ENCODE peak calls at places on chromosomes 11 and 22, in ten cellular contexts. T is K562; R is cardiac muscle cell; I is upper lobe of left lung; S is right lobe of liver; P is heart right ventricle; K is AG04450; E is CD4-positive, alpha-beta memory T cell; U is fibroblast of lung; M is MM.1S. F is an unnamed sample.

GRCh38 chr22:48781391-48781790 is 1046.3 kb downstream of the BRD1 start:
- DNase-seq in T (no peak), R (no peak), I (peak; percentile 8), S (no peak), P (no peak), K (no peak), E (no peak), U (no peak), M (no peak), F (no peak)

GRCh38 chr11:118635237-118635591 is 27.8 kb downstream of the PHLDB1 start:
- DNase-seq in T (peak; percentile 18), R (no peak), I (peak; percentile 56), S (no peak), P (no peak), K (no peak), E (no peak), U (no peak), M (no peak), F (no peak)

GRCh38 chr11:62217191-62217748 is 8.8 kb downstream of the SCGB2A1 start:
- DNase-seq in T (peak; percentile 40), R (peak; percentile 29), I (no peak), S (no peak), P (no peak), K (no peak), E (no peak), U (no peak), M (peak; percentile 27), F (no peak)

GRCh38 chr11:65391007-65391406 is 4.6 kb downstream of the FRMD8 start:
- DNase-seq in T (no peak), R (peak; percentile 46), I (no peak), S (peak; percentile 54), P (peak; percentile 53), K (no peak), E (no peak), U (peak; percentile 35), M (no peak), F (no peak)

GRCh38 chr22:46737976-46738641 is at the start of gene CERK:
- DNase-seq in T (peak; percentile 59), R (peak; percentile 82), I (peak; percentile 81), S (peak; percentile 78), P (peak; percentile 91), K (no peak), E (peak; percentile 75), U (peak; percentile 71), M (peak; percentile 75), F (peak; percentile 67)

GRCh38 chr22:20437253-20438065 is at the start of gene SCARF2:
- DNase-seq in T (no peak), R (peak; percentile 82), I (no peak), S (no peak), P (peak; percentile 72), K (no peak), E (no peak), U (peak; percentile 73), M (no peak), F (no peak)

GRCh38 chr11:70569173-70569890 is 171.0 kb downstream of the CTTN start:
- DNase-seq in T (no peak), R (no peak), I (no peak), S (no peak), P (no peak), K (no peak), E (no peak), U (no peak), M (no peak), F (no peak)

GRCh38 chr11:61679893-61680621 is at the start of gene DAGLA:
- DNase-seq in T (peak; percentile 79), R (peak; percentile 72), I (peak; percentile 60), S (peak; percentile 67), P (peak; percentile 82), K (no peak), E (peak; percentile 82), U (peak; percentile 42), M (peak; percentile 41), F (peak; percentile 81)

GRCh38 chr11:58628446-58628845 is 6.0 kb downstream of the CNTF start:
- DNase-seq in T (no peak), R (peak; percentile 24), I (no peak), S (no peak), P (peak; percentile 33), K (no peak), E (no peak), U (peak; percentile 69), M (no peak), F (no peak)

DNA sequence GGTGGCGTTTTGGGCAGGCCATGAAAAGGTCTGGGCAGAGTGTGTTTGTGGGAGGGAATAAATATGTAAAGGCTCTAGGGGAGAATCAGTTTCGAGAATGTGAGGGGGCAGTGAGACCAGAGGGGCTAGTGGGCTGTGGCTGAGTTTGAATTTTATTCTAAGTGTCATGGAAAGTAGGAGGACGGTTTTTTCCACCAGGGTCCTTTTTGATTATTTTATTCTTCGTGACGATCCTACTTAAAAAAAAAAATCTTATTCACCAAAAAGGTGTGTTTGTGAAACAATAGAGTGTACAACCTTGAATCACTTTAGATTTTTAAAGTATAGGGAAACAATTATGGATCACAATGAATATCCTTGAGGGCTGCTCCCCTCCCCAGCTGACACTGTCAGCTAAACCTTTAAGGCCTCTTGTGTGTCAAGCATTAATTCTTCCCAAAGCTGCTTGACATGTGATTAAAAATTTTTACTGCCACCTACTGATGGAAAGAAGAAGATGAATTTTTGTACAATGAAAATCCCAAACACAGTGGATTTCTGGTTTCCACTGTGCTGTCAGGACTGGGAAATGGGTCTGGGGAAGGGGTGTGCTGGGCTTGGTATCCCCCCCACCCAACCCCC is 107.5 kb upstream of the OR4B1 start:
- DNase-seq in T (peak; percentile 54), R (peak; percentile 71), I (no peak), S (peak; percentile 23), P (no peak), K (no peak), E (peak; percentile 33), U (peak; percentile 65), M (peak; percentile 63), F (peak; percentile 31)
- H3K27ac ChIP-seq in T (no peak overlapping the region), R (no peak overlapping the region), I (peak overlapping the region; percentile 55), S (peak overlapping the region; percentile 39), P (no peak overlapping the region), K (no peak overlapping the region), E (peak overlapping the region; percentile 64), U (peak overlapping the region; percentile 31), M (peak overlapping the region; percentile 82), F (peak overlapping the region; percentile 33)

GRCh38 chr11:6630632-6631291 is 11.5 kb upstream of the TPP1 start:
- DNase-seq in T (no peak), R (no peak), I (peak; percentile 19), S (no peak), P (no peak), K (no peak), E (no peak), U (no peak), M (no peak), F (no peak)

GRCh38 chr11:6627762-6628241 is 8.6 kb upstream of the TPP1 start:
- DNase-seq in T (no peak), R (no peak), I (no peak), S (no peak), P (no peak), K (no peak), E (no peak), U (no peak), M (peak; percentile 57), F (no peak)

GRCh38 chr11:6628526-6628925 is 9.3 kb upstream of the TPP1 start:
- DNase-seq in T (no peak), R (no peak), I (no peak), S (no peak), P (no peak), K (no peak), E (no peak), U (no peak), M (no peak), F (no peak)

GRCh38 chr11:6629892-6630631 is 10.8 kb upstream of the TPP1 start:
- DNase-seq in T (no peak), R (no peak), I (no peak), S (no peak), P (no peak), K (no peak), E (no peak), U (no peak), M (no peak), F (no peak)

GRCh38 chr11:6629573-6629891 is 10.3 kb upstream of the TPP1 start:
- DNase-seq in T (no peak), R (no peak), I (no peak), S (no peak), P (no peak), K (no peak), E (no peak), U (no peak), M (no peak), F (no peak)
- H3K4me3 ChIP-seq in T (no peak overlapping the region), R (no peak overlapping the region), I (no peak overlapping the region), S (no peak overlapping the region), P (no peak overlapping the region), K (no peak overlapping the region), E (no peak overlapping the region), U (no peak overlapping the region), M (no peak overlapping the region), F (no peak overlapping the region)

GRCh38 chr11:77665240-77665965 is 27.8 kb upstream of the CLNS1A start:
- DNase-seq in T (no peak), R (no peak), I (no peak), S (no peak), P (no peak), K (no peak), E (no peak), U (no peak), M (no peak), F (no peak)

GRCh38 chr11:77661670-77662069 is 24.1 kb upstream of the CLNS1A start:
- DNase-seq in T (no peak), R (no peak), I (no peak), S (no peak), P (no peak), K (no peak), E (no peak), U (no peak), M (no peak), F (no peak)

GRCh38 chr11:77656362-77656761 is 18.8 kb upstream of the CLNS1A start:
- DNase-seq in T (no peak), R (no peak), I (no peak), S (no peak), P (no peak), K (no peak), E (no peak), U (no peak), M (no peak), F (no peak)

GRCh38 chr11:77658213-77659013 is 20.8 kb upstream of the CLNS1A start:
- DNase-seq in T (peak; percentile 40), R (peak; percentile 53), I (no peak), S (no peak), P (no peak), K (no peak), E (no peak), U (peak; percentile 38), M (no peak), F (no peak)

DNA sequence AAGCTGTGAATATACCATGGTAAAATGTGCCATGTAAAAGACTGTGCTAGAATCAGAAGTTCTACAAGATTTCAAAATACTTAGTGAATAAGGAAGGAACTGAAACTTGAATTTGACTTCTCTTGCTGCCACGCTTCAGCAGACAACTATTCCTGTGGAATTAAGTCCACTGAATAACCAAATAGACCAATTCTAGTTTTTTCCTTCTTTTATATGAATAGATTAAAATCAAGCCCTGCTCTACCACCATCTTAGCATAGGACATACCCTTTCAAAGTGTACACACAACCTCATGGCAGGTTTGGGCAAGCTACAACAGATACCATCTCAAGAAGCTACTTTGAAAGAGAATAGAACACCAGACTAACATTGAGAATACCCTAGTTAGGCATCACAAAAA is 23.4 kb upstream of the CLNS1A start:
- DNase-seq in T (no peak), R (no peak), I (no peak), S (no peak), P (no peak), K (no peak), E (no peak), U (no peak), M (no peak), F (no peak)
- H3K27ac ChIP-seq in T (no peak overlapping the region), R (no peak overlapping the region), I (no peak overlapping the region), S (no peak overlapping the region), P (no peak overlapping the region), K (no peak overlapping the region), E (no peak overlapping the region), U (no peak overlapping the region), M (no peak overlapping the region), F (no peak overlapping the region)

GRCh38 chr11:67055812-67056211 is 835 bp upstream of the RHOD start:
- DNase-seq in T (no peak), R (peak; percentile 33), I (peak; percentile 41), S (no peak), P (no peak), K (no peak), E (no peak), U (peak; percentile 40), M (no peak), F (no peak)
- H3K4me3 ChIP-seq in T (no peak overlapping the region), R (no peak overlapping the region), I (peak overlapping the region; percentile 67), S (peak overlapping the region; percentile 93), P (peak overlapping the region; percentile 60), K (peak overlapping the region; percentile 62), E (no peak overlapping the region), U (peak overlapping the region; percentile 66), M (peak overlapping the region; percentile 77), F (no peak overlapping the region)